ENCODE peak calls at places on chromosomes 16 and 17, in ten cellular contexts. N is esophagus muscularis mucosa, C is heart left ventricle, J is GM12878, X is stomach, E is IMR-90, D is body of pancreas, V is A549, B is tibial nerve, G is HCT116. S is an unnamed sample.

GRCh38 chr16:28572659-28573510 is 19.2 kb downstream of the SGF29 start:
- DNase-seq in N (no peak), C (no peak), J (no peak), X (no peak), E (peak; percentile 14), D (no peak), V (no peak), B (no peak), G (no peak), S (no peak)

GRCh38 chr17:34542700-34543336 is 36.6 kb upstream of the TMEM132E start:
- DNase-seq in N (no peak), C (no peak), J (no peak), X (peak; percentile 27), E (no peak), D (no peak), V (peak; percentile 40), B (peak; percentile 66), G (no peak), S (no peak)

GRCh38 chr17:32264823-32265191 is 825 bp upstream of the RHBDL3 start:
- DNase-seq in N (no peak), C (no peak), J (no peak), X (no peak), E (no peak), D (no peak), V (no peak), B (no peak), G (no peak), S (no peak)

GRCh38 chr16:55889518-55889917 is 14.3 kb upstream of the CES5A start:
- DNase-seq in N (no peak), C (no peak), J (no peak), X (no peak), E (no peak), D (no peak), V (no peak), B (no peak), G (no peak), S (no peak)

GRCh38 chr17:70168044-70168978 is 1.0 kb upstream of the KCNJ2 start:
- DNase-seq in N (peak; percentile 93), C (peak; percentile 70), J (no peak), X (peak; percentile 71), E (peak; percentile 81), D (peak; percentile 60), V (peak; percentile 69), B (peak; percentile 69), G (no peak), S (no peak)

GRCh38 chr16:69927056-69927757 is 23.9 kb upstream of the CLEC18A start:
- DNase-seq in N (no peak), C (peak; percentile 80), J (no peak), X (no peak), E (peak; percentile 60), D (peak; percentile 69), V (no peak), B (peak; percentile 80), G (no peak), S (no peak)

GRCh38 chr17:20127660-20128413 is 118.7 kb downstream of the SPECC1 start:
- DNase-seq in N (no peak), C (no peak), J (no peak), X (no peak), E (peak; percentile 94), D (no peak), V (no peak), B (no peak), G (no peak), S (no peak)

GRCh38 chr16:49491111-49491670 is 117.6 kb downstream of the C16orf78 start:
- DNase-seq in N (no peak), C (no peak), J (no peak), X (no peak), E (no peak), D (no peak), V (no peak), B (no peak), G (no peak), S (no peak)

GRCh38 chr17:48767263-48767774 is 38.8 kb upstream of the HOXB13 start:
- DNase-seq in N (no peak), C (no peak), J (no peak), X (no peak), E (no peak), D (no peak), V (no peak), B (no peak), G (no peak), S (no peak)

GRCh38 chr17:76873856-76874255 is 5.7 kb downstream of the MGAT5B start:
- DNase-seq in N (no peak), C (no peak), J (no peak), X (no peak), E (peak; percentile 21), D (no peak), V (no peak), B (no peak), G (no peak), S (no peak)

GRCh38 chr16:52539197-52539596 is 7.7 kb downstream of the TOX3 start:
- DNase-seq in N (no peak), C (no peak), J (no peak), X (no peak), E (no peak), D (no peak), V (no peak), B (no peak), G (no peak), S (no peak)

GRCh38 chr16:10226672-10227306 is 44.6 kb upstream of the GRIN2A start:
- DNase-seq in N (no peak), C (no peak), J (no peak), X (no peak), E (no peak), D (no peak), V (no peak), B (no peak), G (no peak), S (no peak)

GRCh38 chr16:24729967-24730815 is 740 bp downstream of the TNRC6A start:
- DNase-seq in N (no peak), C (no peak), J (no peak), X (peak; percentile 33), E (peak; percentile 18), D (peak; percentile 28), V (peak; percentile 44), B (no peak), G (no peak), S (no peak)

GRCh38 chr17:42529054-42529453 is 7.0 kb upstream of the NAGLU start:
- DNase-seq in N (no peak), C (no peak), J (no peak), X (no peak), E (no peak), D (no peak), V (no peak), B (no peak), G (no peak), S (no peak)

GRCh38 chr17:66492080-66492479 is 189.7 kb downstream of the PRKCA start:
- DNase-seq in N (no peak), C (no peak), J (no peak), X (no peak), E (no peak), D (no peak), V (no peak), B (no peak), G (no peak), S (no peak)

GRCh38 chr16:35598696-35599332 is 2139.4 kb downstream of the TP53TG3F start:
- DNase-seq in N (peak; percentile 74), C (no peak), J (no peak), X (no peak), E (no peak), D (no peak), V (no peak), B (no peak), G (peak; percentile 57), S (no peak)

GRCh38 chr17:81371910-81372760 is 23.1 kb upstream of the BAHCC1 start:
- DNase-seq in N (no peak), C (peak; percentile 80), J (no peak), X (no peak), E (peak; percentile 48), D (peak; percentile 61), V (peak; percentile 73), B (no peak), G (peak; percentile 35), S (peak; percentile 62)

GRCh38 chr16:68448360-68448970 is at the start of gene SMPD3:
- DNase-seq in N (peak; percentile 97), C (peak; percentile 98), J (peak; percentile 86), X (peak; percentile 99), E (peak; percentile 97), D (peak; percentile 98), V (peak; percentile 98), B (peak; percentile 85), G (peak; percentile 90), S (peak; percentile 99)
- TF ChIP-seq POLR2A in N (no peak), C (no peak), J (no peak), X (no peak), E (no peak), D (peak; percentile 47), V (peak; percentile 39), B (peak; percentile 49), G (no peak), S (peak; percentile 29)

DNA sequence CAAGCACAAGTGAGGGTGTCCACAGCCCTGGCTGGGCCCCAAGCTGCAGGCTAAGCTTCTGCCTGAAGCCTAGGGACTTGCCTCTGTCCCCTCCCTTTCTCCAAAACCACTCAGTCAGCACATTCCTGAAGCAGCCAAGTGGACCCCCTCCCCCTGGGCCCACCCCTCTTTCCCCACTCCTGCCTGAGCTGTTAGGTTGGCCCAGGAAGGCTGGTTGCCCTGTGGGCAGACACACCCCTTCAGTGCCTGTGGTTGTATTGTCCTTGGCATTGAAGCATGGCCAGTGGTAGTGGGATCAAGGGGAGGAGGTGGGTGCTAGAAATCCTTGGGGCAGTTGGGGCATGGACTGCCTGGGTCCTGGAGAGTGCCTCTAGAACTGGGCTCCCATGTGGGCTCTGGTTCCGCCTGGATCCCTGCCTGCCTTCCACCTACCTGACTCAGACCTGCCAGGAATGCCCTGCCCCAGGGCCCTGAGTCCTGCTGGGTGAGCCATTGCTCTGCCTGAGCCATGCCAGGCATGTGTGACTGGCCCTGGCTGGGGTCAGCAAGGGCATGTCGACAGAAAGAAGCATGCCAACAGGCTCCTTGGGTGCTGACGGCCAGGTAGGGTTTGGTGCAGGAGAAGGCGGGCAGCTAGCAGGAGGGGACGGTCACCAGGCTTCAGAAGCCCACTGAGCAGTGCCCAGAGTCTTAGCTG is 2.1 kb downstream of the TRAF4 start:
- DNase-seq in N (no peak), C (no peak), J (no peak), X (peak; percentile 85), E (no peak), D (peak; percentile 86), V (no peak), B (no peak), G (no peak), S (peak; percentile 83)
- TF ChIP-seq POLR2A in N (no peak), C (no peak), J (peak; percentile 59), X (no peak), E (peak; percentile 0), D (no peak), V (peak; percentile 9), B (no peak), G (no peak), S (no peak)

DNA sequence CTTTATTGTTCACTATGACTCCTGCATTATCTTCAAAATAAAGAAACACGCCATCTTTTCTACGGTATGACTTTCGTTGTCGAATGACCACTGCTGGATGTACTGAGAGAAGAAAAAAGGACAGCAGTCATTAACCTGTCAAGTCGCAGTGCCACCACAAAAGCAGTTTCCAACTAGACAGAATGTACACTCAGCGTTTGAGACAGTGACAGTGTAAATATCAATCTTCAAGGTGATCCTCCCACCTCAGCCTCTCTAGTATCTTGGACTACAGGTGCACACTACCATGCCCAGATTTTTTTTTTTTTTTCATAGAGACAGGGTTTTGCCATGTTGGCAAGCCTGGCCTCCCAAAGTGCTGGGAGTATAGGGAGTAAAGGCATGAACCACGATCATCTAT is 3.1 kb downstream of the RPL23 start:
- DNase-seq in N (no peak), C (no peak), J (no peak), X (no peak), E (no peak), D (no peak), V (no peak), B (no peak), G (no peak), S (no peak)
- TF ChIP-seq POLR2A in N (no peak), C (no peak), J (no peak), X (no peak), E (no peak), D (no peak), V (no peak), B (no peak), G (no peak), S (no peak)

GRCh38 chr17:78840780-78841611 is at the start of gene USP36:
- DNase-seq in N (peak; percentile 100), C (peak; percentile 100), J (peak; percentile 97), X (peak; percentile 100), E (peak; percentile 99), D (peak; percentile 100), V (peak; percentile 98), B (peak; percentile 100), G (peak; percentile 100), S (peak; percentile 95)
- TF ChIP-seq POLR2A in N (peak; percentile 87), C (peak; percentile 47), J (peak; percentile 100), X (peak; percentile 95), E (peak; percentile 87), D (peak; percentile 99), V (peak; percentile 84), B (peak; percentile 96), G (peak; percentile 85), S (peak; percentile 63)

S was measured in H54.